ENCODE peak calls at places on chromosomes 13 and 19, in ten cellular contexts. R is A549; E is heart right ventricle; I is adrenal gland; A is CD8-positive, alpha-beta T cell; X is heart left ventricle; Q is fibroblast of lung; D is hepatocyte; C is transverse colon; Y is Karpas-422. L is an unnamed sample. For H3K4me1, the result is how much of the 10 kb centered on the place peaks cover.

GRCh38 chr19:46809534-46810272 is 21.3 kb upstream of the SLC1A5 start:
- DNase-seq in A (no peak), X (no peak), I (no peak), R (no peak), C (no peak), Y (no peak), D (no peak), E (no peak), Q (no peak), L (peak)

GRCh38 chr13:47983070-47983469 is 18.0 kb downstream of the SUCLA2 start:
- DNase-seq in R (no peak), X (no peak), C (no peak), Y (no peak), Q (no peak), E (no peak), D (no peak), I (no peak), A (no peak), L (no peak)

GRCh38 chr13:59452189-59452588 is 711.5 kb downstream of the DIAPH3 start:
- DNase-seq in X (no peak), C (no peak), Y (no peak), A (no peak), E (no peak), Q (no peak), D (no peak), R (no peak), I (no peak), L (no peak)

GRCh38 chr19:5691205-5691929 is 1.3 kb downstream of the RPL36 start:
- DNase-seq in C (peak), A (peak), E (peak), X (peak), Y (peak), R (peak), I (peak), D (peak), Q (peak), L (peak)

GRCh38 chr13:33087790-33088189 is 71.6 kb downstream of the KL start:
- DNase-seq in I (no peak), X (no peak), D (no peak), Q (no peak), C (no peak), Y (no peak), A (no peak), R (no peak), E (no peak), L (no peak)

GRCh38 chr19:10863107-10863700 is 8.1 kb upstream of the CARM1 start:
- DNase-seq in Q (no peak), A (no peak), D (peak), E (no peak), I (peak), C (no peak), Y (no peak), X (peak), R (no peak), L (no peak)

GRCh38 chr13:48485447-48485846 is 47.4 kb downstream of the RCBTB2 start:
- DNase-seq in R (no peak), Q (no peak), C (no peak), X (no peak), A (no peak), Y (no peak), I (no peak), E (no peak), D (no peak), L (no peak)

GRCh38 chr19:5321851-5322681 is 18.5 kb downstream of the PTPRS start:
- DNase-seq in C (peak), E (no peak), D (no peak), Y (peak), X (no peak), R (no peak), A (peak), I (no peak), Q (no peak), L (peak)

GRCh38 chr13:112152846-112153245 is 85.9 kb downstream of the SOX1 start:
- DNase-seq in A (no peak), C (no peak), E (no peak), I (no peak), D (no peak), Q (no peak), R (no peak), Y (no peak), X (no peak), L (no peak)

GRCh38 chr19:10227215-10227971 is 3.7 kb downstream of the S1PR2 start:
- DNase-seq in I (no peak), R (no peak), D (no peak), X (peak), Q (peak), E (no peak), A (no peak), Y (peak), C (no peak), L (peak)

GRCh38 chr19:41000310-41000737 is 9.2 kb downstream of the CYP2B6 start:
- DNase-seq in E (no peak), D (peak), C (peak), I (peak), R (peak), Q (no peak), X (no peak), A (no peak), Y (no peak), L (no peak)

GRCh38 chr13:109586509-109587346 is 199.7 kb downstream of the IRS2 start:
- DNase-seq in Q (no peak), I (no peak), D (peak), C (peak), A (no peak), R (peak), Y (no peak), X (no peak), E (no peak), L (no peak)

GRCh38 chr19:45954132-45954531 is 19.5 kb downstream of the NOVA2 start:
- DNase-seq in I (no peak), E (no peak), R (no peak), Q (no peak), Y (no peak), A (no peak), C (no peak), X (no peak), D (no peak), L (no peak)

GRCh38 chr13:91245283-91245682 is 102.2 kb upstream of the MIR17HG start:
- DNase-seq in R (no peak), Q (no peak), D (no peak), E (no peak), C (no peak), X (no peak), A (no peak), Y (no peak), I (no peak), L (no peak)

GRCh38 chr19:12665281-12665573 is 1.3 kb downstream of the MAN2B1 start:
- DNase-seq in I (no peak), X (peak), A (peak), Q (no peak), C (peak), D (no peak), R (no peak), E (peak), Y (peak), L (peak)

GRCh38 chr13:30750036-30750435 is 14.7 kb downstream of the ALOX5AP start:
- DNase-seq in C (no peak), R (no peak), D (no peak), A (no peak), X (no peak), E (no peak), I (no peak), Q (no peak), Y (no peak), L (no peak)

GRCh38 chr19:3879656-3880055 is 829 bp upstream of the ATCAY start:
- DNase-seq in C (no peak), D (no peak), X (no peak), Y (no peak), E (no peak), I (no peak), R (peak), Q (no peak), A (no peak), L (peak)

GRCh38 chr13:44271915-44272341 is 101.7 kb upstream of the SERP2 start:
- DNase-seq in E (peak), I (no peak), A (no peak), X (no peak), Q (no peak), D (no peak), R (no peak), Y (no peak), C (no peak), L (peak)

GRCh38 chr19:50449236-50449899 is 16.7 kb downstream of the MYBPC2 start:
- DNase-seq in Q (no peak), Y (no peak), A (no peak), R (peak), I (no peak), C (no peak), X (no peak), E (no peak), D (peak), L (no peak)

GRCh38 chr13:103430368-103430767 is 364.2 kb upstream of the SLC10A2 start:
- DNase-seq in Y (no peak), Q (no peak), C (no peak), I (no peak), D (no peak), X (no peak), R (no peak), E (no peak), A (no peak), L (no peak)

GRCh38 chr19:8578642-8579265 is 1.5 kb upstream of the MYO1F start:
- DNase-seq in D (peak), Q (peak), R (peak), I (peak), C (peak), E (peak), Y (peak), X (peak), A (peak), L (peak)

GRCh38 chr13:47038196-47038595 is 141.3 kb upstream of the HTR2A start:
- DNase-seq in I (no peak), D (no peak), X (no peak), R (no peak), Y (no peak), Q (peak), C (no peak), A (no peak), E (no peak), L (no peak)

GRCh38 chr13:112686364-112686763 is 3.5 kb upstream of the ATP11A start:
- DNase-seq in I (no peak), D (peak), A (no peak), R (no peak), E (no peak), Y (no peak), C (no peak), X (no peak), Q (no peak), L (no peak)

GRCh38 chr13:77503398-77503797 is 32.1 kb upstream of the SCEL start:
- DNase-seq in C (no peak), Q (no peak), Y (peak), R (no peak), A (no peak), I (no peak), D (no peak), E (no peak), X (no peak), L (no peak)

GRCh38 chr19:42424345-42424707 is 2.9 kb downstream of the LIPE start:
- DNase-seq in A (no peak), Q (no peak), Y (peak), D (no peak), C (no peak), R (no peak), I (no peak), E (no peak), X (no peak), L (no peak)
- H3K4me3 ChIP-seq in A (peak), Q (no peak), Y (peak), D (no peak), C (no peak), R (no peak), I (no peak), E (peak), X (no peak), L (no peak)

GRCh38 chr13:24270639-24271131 is 38.7 kb upstream of the C1QTNF9 start:
- DNase-seq in E (peak), I (peak), Q (peak), Y (no peak), R (peak), C (peak), A (peak), X (peak), D (peak), L (peak)
- H3K4me1 ChIP-seq in E (under half), I (under half), Q (under half), Y (under half), R (under half), C (under half), A (half or more), X (under half), D (under half), L (under half)

GRCh38 chr13:35771898-35772297 is 295.4 kb upstream of the MAB21L1 start:
- DNase-seq in Y (no peak), D (no peak), R (no peak), X (no peak), Q (peak), A (no peak), C (no peak), E (no peak), I (no peak), L (no peak)
- H3K27ac ChIP-seq in Y (no peak), D (no peak), R (no peak), X (no peak), Q (peak), A (no peak), C (no peak), E (no peak), I (no peak), L (no peak)

GRCh38 chr13:80469841-80470378 is 129.0 kb upstream of the SPRY2 start:
- DNase-seq in C (peak), E (peak), I (peak), A (no peak), X (peak), Q (peak), Y (no peak), D (peak), R (peak), L (peak)
- H3K4me3 ChIP-seq in C (no peak), E (no peak), I (no peak), A (no peak), X (no peak), Q (no peak), Y (no peak), D (no peak), R (no peak), L (no peak)